ENCODE peak calls at places on chromosome 6, in seven cellular contexts. F is H9, A is neuronal stem cell, N is IMR-90, I is mesendoderm, M is H1, Q is mesenchymal stem cell. Z is an unnamed sample.

GRCh38 chr6:155828989-155829388 is 373.4 kb upstream of the NOX3 start:
- DNase-seq in I (no peak), F (no peak), Q (no peak), M (no peak), N (no peak), A (no peak), Z (no peak)

GRCh38 chr6:36131517-36132220 is 1.4 kb downstream of the MAPK13 start:
- DNase-seq in M (no peak), N (peak; percentile 80), I (peak; percentile 69), A (no peak), Q (peak; percentile 97), F (no peak), Z (no peak)

GRCh38 chr6:140871911-140872310 is 1260.8 kb upstream of the GJE1 start:
- DNase-seq in Q (peak; percentile 28), A (no peak), M (no peak), I (no peak), F (no peak), N (peak; percentile 83), Z (no peak)

GRCh38 chr6:145735356-145736165 is at the start of gene EPM2A:
- DNase-seq in Q (peak; percentile 92), N (peak; percentile 78), I (peak; percentile 89), A (peak; percentile 62), M (peak; percentile 85), F (peak; percentile 81), Z (peak; percentile 86)

GRCh38 chr6:75735491-75736186 is 13.4 kb upstream of the MYO6 start:
- DNase-seq in A (no peak), I (no peak), M (no peak), N (peak; percentile 28), Q (peak; percentile 67), F (no peak), Z (no peak)

GRCh38 chr6:104638841-104639290 is 220.9 kb downstream of the HACE1 start:
- DNase-seq in M (no peak), I (no peak), N (no peak), A (no peak), Q (peak; percentile 68), F (no peak), Z (no peak)

GRCh38 chr6:36054965-36055364 is 27.4 kb downstream of the MAPK14 start:
- DNase-seq in Q (no peak), A (no peak), M (no peak), I (peak; percentile 28), F (no peak), N (no peak), Z (no peak)

GRCh38 chr6:111478749-111479148 is 4.3 kb downstream of the REV3L start:
- DNase-seq in F (no peak), M (no peak), N (peak; percentile 72), A (peak; percentile 65), Q (peak; percentile 81), I (peak; percentile 97), Z (peak; percentile 36)

GRCh38 chr6:56246544-56246940 is 838 bp downstream of the COL21A1 start:
- DNase-seq in F (peak; percentile 41), I (peak; percentile 22), Q (no peak), A (no peak), M (peak; percentile 49), N (no peak), Z (no peak)

GRCh38 chr6:154302111-154302752 is 54.4 kb downstream of the IPCEF1 start:
- DNase-seq in M (no peak), A (no peak), N (peak; percentile 95), Q (peak; percentile 89), F (no peak), I (no peak), Z (peak; percentile 32)

GRCh38 chr6:37284781-37285180 is 26.8 kb upstream of the TMEM217 start:
- DNase-seq in M (no peak), Q (no peak), N (no peak), I (no peak), F (no peak), A (no peak), Z (peak; percentile 17)

GRCh38 chr6:37285861-37286311 is 27.9 kb upstream of the TMEM217 start:
- DNase-seq in A (no peak), M (no peak), F (no peak), I (no peak), Q (no peak), N (no peak), Z (no peak)

GRCh38 chr6:37289931-37290330 is 32.0 kb upstream of the TMEM217 start:
- DNase-seq in M (no peak), F (no peak), N (no peak), A (no peak), Q (no peak), I (peak; percentile 27), Z (no peak)

GRCh38 chr6:37287519-37288157 is 29.7 kb upstream of the TMEM217 start:
- DNase-seq in A (no peak), N (no peak), F (no peak), I (no peak), Q (no peak), M (no peak), Z (no peak)

GRCh38 chr6:37288247-37288646 is 30.3 kb upstream of the TMEM217 start:
- DNase-seq in N (peak; percentile 12), F (no peak), M (no peak), A (no peak), I (no peak), Q (peak; percentile 21), Z (no peak)
- H3K23ac ChIP-seq in N (no peak overlapping the region), F (no peak overlapping the region), M (no peak overlapping the region), A (no peak overlapping the region), I (no peak overlapping the region), Q (no peak overlapping the region), Z (no peak overlapping the region)

DNA sequence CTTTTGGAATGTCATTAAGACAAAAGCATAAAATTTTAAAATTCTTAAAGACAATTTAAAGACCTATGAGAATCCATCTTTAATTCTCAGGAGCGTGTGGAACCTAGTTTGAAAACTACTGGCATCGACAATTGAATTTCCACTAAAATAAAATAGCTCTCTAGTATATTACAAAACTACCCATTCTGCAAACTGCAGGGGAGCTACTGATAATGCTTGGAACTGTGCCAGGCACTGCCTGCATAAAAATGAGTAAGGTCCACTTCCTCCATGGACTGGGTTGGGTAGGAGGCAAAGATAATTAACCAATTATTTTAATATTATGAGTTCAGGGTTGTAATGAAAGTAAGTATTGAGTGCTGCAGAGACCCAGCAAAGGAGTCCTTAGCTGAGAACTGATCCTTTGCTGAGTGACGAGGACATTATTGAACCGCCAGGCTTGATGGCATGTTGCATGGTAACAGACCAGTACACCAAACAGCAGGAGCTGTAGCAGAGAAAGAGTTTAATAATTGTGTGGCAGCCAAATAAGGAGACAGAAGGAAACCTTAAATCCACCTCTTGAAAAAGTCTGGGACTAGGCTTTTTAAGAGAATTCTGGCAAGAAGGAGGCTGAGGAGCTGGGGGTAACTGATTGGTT is 261.3 kb downstream of the ESR1 start:
- DNase-seq in A (no peak), I (no peak), Q (no peak), N (no peak), F (no peak), M (no peak), Z (no peak)
- H2BK5ac ChIP-seq in A (no peak overlapping the region), I (no peak overlapping the region), Q (no peak overlapping the region), N (no peak overlapping the region), F (no peak overlapping the region), M (no peak overlapping the region), Z (no peak overlapping the region)

GRCh38 chr6:165880721-165881120 is 217.7 kb upstream of the PDE10A start:
- DNase-seq in I (no peak), Q (no peak), N (peak; percentile 71), A (no peak), M (no peak), F (no peak), Z (no peak)
- H3K23ac ChIP-seq in I (no peak overlapping the region), Q (no peak overlapping the region), N (no peak overlapping the region), A (no peak overlapping the region), M (no peak overlapping the region), F (no peak overlapping the region), Z (no peak overlapping the region)

DNA sequence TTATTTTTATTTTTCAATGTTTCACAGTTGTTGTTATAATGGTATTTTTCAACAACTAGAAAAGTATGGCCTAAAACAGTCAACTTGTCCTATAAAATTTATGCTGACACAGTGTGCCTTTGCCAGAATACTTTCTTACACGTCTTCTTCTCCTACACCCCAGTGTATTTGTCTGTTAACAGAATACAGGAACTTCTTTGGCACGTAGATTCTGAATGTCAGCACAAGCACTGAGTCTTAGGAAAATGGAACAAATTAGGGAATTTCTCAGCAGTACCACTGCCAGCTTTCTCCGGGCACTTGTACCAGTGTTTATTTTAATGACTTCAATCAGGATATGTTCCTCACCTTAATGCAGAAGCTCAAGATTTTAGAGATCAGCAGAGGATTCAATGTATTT is 26.7 kb upstream of the AKIRIN2 start:
- DNase-seq in Q (no peak), A (no peak), N (no peak), I (no peak), F (no peak), M (no peak), Z (no peak)
- H2BK5ac ChIP-seq in Q (no peak overlapping the region), A (no peak overlapping the region), N (no peak overlapping the region), I (no peak overlapping the region), F (no peak overlapping the region), M (no peak overlapping the region), Z (no peak overlapping the region)

GRCh38 chr6:21502682-21503081 is 90.9 kb upstream of the SOX4 start:
- DNase-seq in I (no peak), N (no peak), Q (no peak), M (no peak), F (no peak), A (no peak), Z (no peak)
- H3K23ac ChIP-seq in I (no peak overlapping the region), N (no peak overlapping the region), Q (no peak overlapping the region), M (no peak overlapping the region), F (no peak overlapping the region), A (no peak overlapping the region), Z (no peak overlapping the region)

GRCh38 chr6:41155132-41155805 is 1.1 kb upstream of the TREML1 start:
- DNase-seq in M (no peak), N (peak; percentile 8), Q (peak; percentile 2), I (no peak), A (no peak), F (no peak), Z (peak; percentile 85)

GRCh38 chr6:41153992-41154625 is at the start of gene TREML1:
- DNase-seq in N (no peak), M (no peak), A (no peak), Q (no peak), I (no peak), F (no peak), Z (no peak)

GRCh38 chr6:41153451-41153850 is 696 bp downstream of the TREML1 start:
- DNase-seq in N (no peak), M (no peak), A (no peak), I (peak; percentile 75), Q (no peak), F (no peak), Z (no peak)

GRCh38 chr6:41147917-41148316 is 6.2 kb downstream of the TREML1 start:
- DNase-seq in Q (no peak), I (no peak), F (no peak), N (no peak), A (no peak), M (no peak), Z (no peak)

DNA sequence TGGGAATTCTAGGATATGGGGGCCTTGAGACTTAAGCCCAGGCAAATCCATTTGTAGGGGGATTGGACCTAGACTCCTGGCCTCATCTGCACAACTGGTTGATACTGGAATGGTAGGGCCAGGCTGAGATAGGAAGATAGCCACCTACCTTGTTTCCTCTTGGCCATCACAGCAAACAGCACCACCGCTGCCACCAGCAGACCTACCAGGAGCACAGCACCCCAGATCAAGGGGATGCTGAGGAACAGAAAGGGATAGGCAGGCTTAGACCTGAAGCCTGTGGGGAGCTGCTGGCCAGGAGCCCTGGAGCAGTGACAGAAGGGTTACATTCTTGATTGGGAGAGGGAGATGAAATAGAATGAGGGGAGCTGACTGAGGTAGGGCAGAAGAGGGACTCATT is 3.5 kb downstream of the TREML1 start:
- DNase-seq in N (no peak), I (peak; percentile 65), Q (no peak), M (no peak), F (no peak), A (no peak), Z (no peak)
- H2BK5ac ChIP-seq in N (no peak overlapping the region), I (no peak overlapping the region), Q (no peak overlapping the region), M (no peak overlapping the region), F (no peak overlapping the region), A (no peak overlapping the region), Z (no peak overlapping the region)

GRCh38 chr6:24387818-24388217 is 14.9 kb upstream of the MRS2 start:
- DNase-seq in A (no peak), N (no peak), M (no peak), I (no peak), Q (no peak), F (no peak), Z (no peak)
- H3K23ac ChIP-seq in A (no peak overlapping the region), N (no peak overlapping the region), M (no peak overlapping the region), I (no peak overlapping the region), Q (no peak overlapping the region), F (no peak overlapping the region), Z (no peak overlapping the region)

Z was measured in trophoblast cell.